ENCODE peak calls at places on chromosome 6, in ten cellular contexts. One of them, this sample, is unnamed.

GRCh38 chr6:33757906-33758305 is 11.2 kb upstream of the IP6K3 start:
- DNase-seq in AG09319: no peak
- DNase-seq in pons: no peak
- DNase-seq in activated T-cell treated with anti-CD3 and anti-CD28 coated beads for 1 hour: no peak
- DNase-seq in NCI-H2081: no peak
- DNase-seq in glomerular endothelial cell: no peak
- DNase-seq in B cell: no peak
- DNase-seq in fibroblast of the aortic adventitia: no peak
- DNase-seq in fibroblast of lung: no peak
- DNase-seq in NCI-H1092 treated with DMSO at 0.1 percent for 48 hours: no peak
- DNase-seq in this sample: no peak

GRCh38 chr6:107444277-107444676 is 15.1 kb downstream of the PDSS2 start:
- DNase-seq in pons: no peak
- DNase-seq in NCI-H2081: no peak
- DNase-seq in activated T-cell treated with anti-CD3 and anti-CD28 coated beads for 1 hour: no peak
- DNase-seq in fibroblast of lung: peak; percentile 30
- DNase-seq in B cell: no peak
- DNase-seq in glomerular endothelial cell: no peak
- DNase-seq in AG09319: no peak
- DNase-seq in NCI-H1092 treated with DMSO at 0.1 percent for 48 hours: no peak
- DNase-seq in fibroblast of the aortic adventitia: no peak
- DNase-seq in this sample: no peak

GRCh38 chr6:152552616-152553209 is 84.4 kb downstream of the SYNE1 start:
- DNase-seq in fibroblast of lung: peak; percentile 55
- DNase-seq in NCI-H1092 treated with DMSO at 0.1 percent for 48 hours: peak; percentile 62
- DNase-seq in NCI-H2081: peak; percentile 38
- DNase-seq in activated T-cell treated with anti-CD3 and anti-CD28 coated beads for 1 hour: no peak
- DNase-seq in fibroblast of the aortic adventitia: peak; percentile 84
- DNase-seq in glomerular endothelial cell: peak; percentile 61
- DNase-seq in pons: peak; percentile 44
- DNase-seq in AG09319: no peak
- DNase-seq in B cell: no peak
- DNase-seq in this sample: peak; percentile 26

GRCh38 chr6:4281341-4282293 is 146.2 kb upstream of the ECI2 start:
- DNase-seq in NCI-H2081: peak; percentile 72
- DNase-seq in pons: peak; percentile 24
- DNase-seq in glomerular endothelial cell: no peak
- DNase-seq in B cell: peak; percentile 78
- DNase-seq in fibroblast of the aortic adventitia: peak; percentile 22
- DNase-seq in AG09319: no peak
- DNase-seq in fibroblast of lung: peak; percentile 78
- DNase-seq in activated T-cell treated with anti-CD3 and anti-CD28 coated beads for 1 hour: no peak
- DNase-seq in NCI-H1092 treated with DMSO at 0.1 percent for 48 hours: peak; percentile 62
- DNase-seq in this sample: peak; percentile 12

GRCh38 chr6:87093199-87093598 is 1.7 kb downstream of the CGA start:
- DNase-seq in NCI-H1092 treated with DMSO at 0.1 percent for 48 hours: no peak
- DNase-seq in fibroblast of lung: peak; percentile 37
- DNase-seq in fibroblast of the aortic adventitia: no peak
- DNase-seq in AG09319: no peak
- DNase-seq in glomerular endothelial cell: no peak
- DNase-seq in pons: no peak
- DNase-seq in activated T-cell treated with anti-CD3 and anti-CD28 coated beads for 1 hour: no peak
- DNase-seq in NCI-H2081: no peak
- DNase-seq in B cell: no peak
- DNase-seq in this sample: no peak

GRCh38 chr6:134636221-134636830 is 313.6 kb downstream of the ALDH8A1 start:
- DNase-seq in NCI-H2081: no peak
- DNase-seq in pons: no peak
- DNase-seq in glomerular endothelial cell: no peak
- DNase-seq in fibroblast of the aortic adventitia: no peak
- DNase-seq in fibroblast of lung: no peak
- DNase-seq in NCI-H1092 treated with DMSO at 0.1 percent for 48 hours: no peak
- DNase-seq in B cell: peak; percentile 14
- DNase-seq in AG09319: no peak
- DNase-seq in activated T-cell treated with anti-CD3 and anti-CD28 coated beads for 1 hour: no peak
- DNase-seq in this sample: no peak

GRCh38 chr6:21873562-21873961 is 280.0 kb downstream of the SOX4 start:
- DNase-seq in glomerular endothelial cell: no peak
- DNase-seq in activated T-cell treated with anti-CD3 and anti-CD28 coated beads for 1 hour: no peak
- DNase-seq in NCI-H1092 treated with DMSO at 0.1 percent for 48 hours: no peak
- DNase-seq in NCI-H2081: no peak
- DNase-seq in pons: no peak
- DNase-seq in fibroblast of lung: peak; percentile 97
- DNase-seq in fibroblast of the aortic adventitia: peak; percentile 97
- DNase-seq in AG09319: peak; percentile 34
- DNase-seq in B cell: no peak
- DNase-seq in this sample: no peak

GRCh38 chr6:144411506-144412165 is 126.5 kb downstream of the UTRN start:
- DNase-seq in B cell: no peak
- DNase-seq in NCI-H2081: no peak
- DNase-seq in AG09319: no peak
- DNase-seq in fibroblast of lung: peak; percentile 38
- DNase-seq in glomerular endothelial cell: no peak
- DNase-seq in activated T-cell treated with anti-CD3 and anti-CD28 coated beads for 1 hour: no peak
- DNase-seq in fibroblast of the aortic adventitia: no peak
- DNase-seq in pons: peak; percentile 29
- DNase-seq in NCI-H1092 treated with DMSO at 0.1 percent for 48 hours: no peak
- DNase-seq in this sample: no peak

GRCh38 chr6:48476257-48476656 is 365.3 kb upstream of the PTCHD4 start:
- DNase-seq in B cell: no peak
- DNase-seq in activated T-cell treated with anti-CD3 and anti-CD28 coated beads for 1 hour: no peak
- DNase-seq in fibroblast of lung: peak; percentile 13
- DNase-seq in NCI-H1092 treated with DMSO at 0.1 percent for 48 hours: no peak
- DNase-seq in AG09319: no peak
- DNase-seq in NCI-H2081: no peak
- DNase-seq in fibroblast of the aortic adventitia: peak; percentile 24
- DNase-seq in pons: no peak
- DNase-seq in glomerular endothelial cell: peak; percentile 3
- DNase-seq in this sample: no peak

GRCh38 chr6:75098709-75099108 is 107.1 kb downstream of the COL12A1 start:
- DNase-seq in NCI-H2081: no peak
- DNase-seq in glomerular endothelial cell: peak; percentile 66
- DNase-seq in activated T-cell treated with anti-CD3 and anti-CD28 coated beads for 1 hour: no peak
- DNase-seq in fibroblast of lung: peak; percentile 98
- DNase-seq in fibroblast of the aortic adventitia: peak; percentile 98
- DNase-seq in pons: peak; percentile 12
- DNase-seq in B cell: no peak
- DNase-seq in AG09319: peak; percentile 81
- DNase-seq in NCI-H1092 treated with DMSO at 0.1 percent for 48 hours: no peak
- DNase-seq in this sample: no peak

GRCh38 chr6:79782775-79783174 is 151.6 kb downstream of the SH3BGRL2 start:
- DNase-seq in fibroblast of the aortic adventitia: no peak
- DNase-seq in AG09319: no peak
- DNase-seq in NCI-H2081: no peak
- DNase-seq in glomerular endothelial cell: no peak
- DNase-seq in fibroblast of lung: no peak
- DNase-seq in B cell: no peak
- DNase-seq in pons: no peak
- DNase-seq in NCI-H1092 treated with DMSO at 0.1 percent for 48 hours: no peak
- DNase-seq in activated T-cell treated with anti-CD3 and anti-CD28 coated beads for 1 hour: no peak
- DNase-seq in this sample: no peak

GRCh38 chr6:99184696-99185095 is 164.8 kb downstream of the FAXC start:
- DNase-seq in NCI-H1092 treated with DMSO at 0.1 percent for 48 hours: no peak
- DNase-seq in B cell: no peak
- DNase-seq in glomerular endothelial cell: no peak
- DNase-seq in NCI-H2081: no peak
- DNase-seq in activated T-cell treated with anti-CD3 and anti-CD28 coated beads for 1 hour: no peak
- DNase-seq in AG09319: no peak
- DNase-seq in pons: no peak
- DNase-seq in fibroblast of lung: no peak
- DNase-seq in fibroblast of the aortic adventitia: no peak
- DNase-seq in this sample: no peak

GRCh38 chr6:13425971-13426931 is 61.1 kb downstream of the GFOD1 start:
- DNase-seq in fibroblast of lung: peak; percentile 88
- DNase-seq in activated T-cell treated with anti-CD3 and anti-CD28 coated beads for 1 hour: no peak
- DNase-seq in AG09319: no peak
- DNase-seq in fibroblast of the aortic adventitia: peak; percentile 56
- DNase-seq in glomerular endothelial cell: no peak
- DNase-seq in NCI-H1092 treated with DMSO at 0.1 percent for 48 hours: no peak
- DNase-seq in B cell: no peak
- DNase-seq in pons: no peak
- DNase-seq in NCI-H2081: no peak
- DNase-seq in this sample: no peak

GRCh38 chr6:124780621-124781020 is 181.6 kb upstream of the RNF217 start:
- DNase-seq in NCI-H2081: no peak
- DNase-seq in NCI-H1092 treated with DMSO at 0.1 percent for 48 hours: no peak
- DNase-seq in pons: no peak
- DNase-seq in fibroblast of lung: peak; percentile 21
- DNase-seq in AG09319: no peak
- DNase-seq in glomerular endothelial cell: no peak
- DNase-seq in B cell: no peak
- DNase-seq in activated T-cell treated with anti-CD3 and anti-CD28 coated beads for 1 hour: no peak
- DNase-seq in fibroblast of the aortic adventitia: no peak
- DNase-seq in this sample: no peak

GRCh38 chr6:153698637-153699036 is 340.4 kb upstream of the OPRM1 start:
- DNase-seq in pons: no peak
- DNase-seq in fibroblast of lung: no peak
- DNase-seq in B cell: no peak
- DNase-seq in NCI-H1092 treated with DMSO at 0.1 percent for 48 hours: no peak
- DNase-seq in NCI-H2081: no peak
- DNase-seq in glomerular endothelial cell: no peak
- DNase-seq in activated T-cell treated with anti-CD3 and anti-CD28 coated beads for 1 hour: no peak
- DNase-seq in fibroblast of the aortic adventitia: no peak
- DNase-seq in AG09319: no peak
- DNase-seq in this sample: no peak

GRCh38 chr6:84728602-84729001 is 35.8 kb downstream of the TBX18 start:
- DNase-seq in AG09319: no peak
- DNase-seq in NCI-H1092 treated with DMSO at 0.1 percent for 48 hours: no peak
- DNase-seq in glomerular endothelial cell: no peak
- DNase-seq in fibroblast of the aortic adventitia: no peak
- DNase-seq in B cell: no peak
- DNase-seq in fibroblast of lung: no peak
- DNase-seq in pons: no peak
- DNase-seq in activated T-cell treated with anti-CD3 and anti-CD28 coated beads for 1 hour: no peak
- DNase-seq in NCI-H2081: peak; percentile 1
- DNase-seq in this sample: no peak

GRCh38 chr6:35391240-35391968 is 49.0 kb downstream of the PPARD start:
- DNase-seq in fibroblast of lung: peak; percentile 98
- DNase-seq in NCI-H1092 treated with DMSO at 0.1 percent for 48 hours: no peak
- DNase-seq in fibroblast of the aortic adventitia: peak; percentile 97
- DNase-seq in AG09319: peak; percentile 39
- DNase-seq in glomerular endothelial cell: peak; percentile 87
- DNase-seq in activated T-cell treated with anti-CD3 and anti-CD28 coated beads for 1 hour: no peak
- DNase-seq in B cell: no peak
- DNase-seq in NCI-H2081: no peak
- DNase-seq in pons: no peak
- DNase-seq in this sample: no peak

GRCh38 chr6:143860111-143860510 is 4.2 kb upstream of the ZC2HC1B start:
- DNase-seq in pons: no peak
- DNase-seq in B cell: no peak
- DNase-seq in fibroblast of the aortic adventitia: no peak
- DNase-seq in fibroblast of lung: no peak
- DNase-seq in activated T-cell treated with anti-CD3 and anti-CD28 coated beads for 1 hour: no peak
- DNase-seq in NCI-H1092 treated with DMSO at 0.1 percent for 48 hours: no peak
- DNase-seq in glomerular endothelial cell: no peak
- DNase-seq in NCI-H2081: no peak
- DNase-seq in AG09319: no peak
- DNase-seq in this sample: no peak

GRCh38 chr6:126038234-126038633 is 51.9 kb downstream of the TRMT11 start:
- DNase-seq in glomerular endothelial cell: no peak
- DNase-seq in activated T-cell treated with anti-CD3 and anti-CD28 coated beads for 1 hour: no peak
- DNase-seq in AG09319: no peak
- DNase-seq in NCI-H2081: no peak
- DNase-seq in fibroblast of the aortic adventitia: no peak
- DNase-seq in pons: no peak
- DNase-seq in B cell: no peak
- DNase-seq in NCI-H1092 treated with DMSO at 0.1 percent for 48 hours: no peak
- DNase-seq in fibroblast of lung: no peak
- DNase-seq in this sample: no peak

GRCh38 chr6:87421576-87421975 is 13.8 kb downstream of the CFAP206 start:
- DNase-seq in glomerular endothelial cell: no peak
- DNase-seq in AG09319: no peak
- DNase-seq in NCI-H2081: no peak
- DNase-seq in fibroblast of lung: no peak
- DNase-seq in B cell: no peak
- DNase-seq in NCI-H1092 treated with DMSO at 0.1 percent for 48 hours: no peak
- DNase-seq in activated T-cell treated with anti-CD3 and anti-CD28 coated beads for 1 hour: no peak
- DNase-seq in pons: no peak
- DNase-seq in fibroblast of the aortic adventitia: no peak
- DNase-seq in this sample: no peak

GRCh38 chr6:170175644-170176620 is 114.9 kb downstream of the DLL1 start:
- DNase-seq in fibroblast of lung: no peak
- DNase-seq in B cell: peak; percentile 42
- DNase-seq in NCI-H2081: no peak
- DNase-seq in pons: no peak
- DNase-seq in glomerular endothelial cell: no peak
- DNase-seq in NCI-H1092 treated with DMSO at 0.1 percent for 48 hours: peak; percentile 45
- DNase-seq in AG09319: no peak
- DNase-seq in fibroblast of the aortic adventitia: no peak
- DNase-seq in activated T-cell treated with anti-CD3 and anti-CD28 coated beads for 1 hour: no peak
- DNase-seq in this sample: no peak

GRCh38 chr6:21149460-21149859 is 444.1 kb upstream of the SOX4 start:
- DNase-seq in NCI-H2081: no peak
- DNase-seq in B cell: no peak
- DNase-seq in glomerular endothelial cell: no peak
- DNase-seq in fibroblast of lung: peak; percentile 88
- DNase-seq in pons: no peak
- DNase-seq in fibroblast of the aortic adventitia: peak; percentile 13
- DNase-seq in AG09319: no peak
- DNase-seq in activated T-cell treated with anti-CD3 and anti-CD28 coated beads for 1 hour: no peak
- DNase-seq in NCI-H1092 treated with DMSO at 0.1 percent for 48 hours: no peak
- DNase-seq in this sample: no peak

GRCh38 chr6:164455835-164456234 is 853.6 kb downstream of the C6orf118 start:
- DNase-seq in fibroblast of lung: no peak
- DNase-seq in B cell: no peak
- DNase-seq in activated T-cell treated with anti-CD3 and anti-CD28 coated beads for 1 hour: no peak
- DNase-seq in NCI-H2081: no peak
- DNase-seq in glomerular endothelial cell: no peak
- DNase-seq in NCI-H1092 treated with DMSO at 0.1 percent for 48 hours: no peak
- DNase-seq in fibroblast of the aortic adventitia: no peak
- DNase-seq in pons: no peak
- DNase-seq in AG09319: no peak
- DNase-seq in this sample: no peak

GRCh38 chr6:166830185-166830890 is 126.0 kb downstream of the RNASET2 start:
- DNase-seq in fibroblast of lung: no peak
- DNase-seq in glomerular endothelial cell: no peak
- DNase-seq in fibroblast of the aortic adventitia: no peak
- DNase-seq in NCI-H2081: no peak
- DNase-seq in activated T-cell treated with anti-CD3 and anti-CD28 coated beads for 1 hour: no peak
- DNase-seq in B cell: peak; percentile 59
- DNase-seq in NCI-H1092 treated with DMSO at 0.1 percent for 48 hours: no peak
- DNase-seq in pons: peak; percentile 72
- DNase-seq in AG09319: no peak
- DNase-seq in this sample: peak; percentile 43

GRCh38 chr6:28710466-28711191 is 184.9 kb downstream of the GPX5 start:
- DNase-seq in fibroblast of lung: peak; percentile 67
- DNase-seq in activated T-cell treated with anti-CD3 and anti-CD28 coated beads for 1 hour: no peak
- DNase-seq in NCI-H2081: no peak
- DNase-seq in pons: no peak
- DNase-seq in glomerular endothelial cell: no peak
- DNase-seq in B cell: no peak
- DNase-seq in AG09319: no peak
- DNase-seq in fibroblast of the aortic adventitia: peak; percentile 33
- DNase-seq in NCI-H1092 treated with DMSO at 0.1 percent for 48 hours: no peak
- DNase-seq in this sample: no peak

GRCh38 chr6:125738276-125738675 is 11.2 kb upstream of the HEY2 start:
- DNase-seq in activated T-cell treated with anti-CD3 and anti-CD28 coated beads for 1 hour: no peak
- DNase-seq in fibroblast of the aortic adventitia: no peak
- DNase-seq in B cell: no peak
- DNase-seq in NCI-H1092 treated with DMSO at 0.1 percent for 48 hours: no peak
- DNase-seq in AG09319: no peak
- DNase-seq in NCI-H2081: no peak
- DNase-seq in pons: no peak
- DNase-seq in glomerular endothelial cell: no peak
- DNase-seq in fibroblast of lung: no peak
- DNase-seq in this sample: no peak

This sample was measured in globus pallidus.